ENCODE peak calls at places on chromosomes 1 and 21, in four cellular contexts. One of them, this sample, is unnamed.
A peak's percentile ranks its signal among the peaks of the same experiment; 100 is the strongest.

GRCh38 chr21:38388684-38389676 is 109.3 kb downstream of the ERG start:
- DNase-seq in hepatocyte: no peak
- DNase-seq in CD8-positive, alpha-beta memory T cell: no peak
- DNase-seq in iris pigment epithelial cell: peak; percentile 15
- DNase-seq in this sample: no peak

GRCh38 chr1:114216431-114217173 is 62.9 kb upstream of the SYT6 start:
- DNase-seq in hepatocyte: no peak
- DNase-seq in iris pigment epithelial cell: no peak
- DNase-seq in CD8-positive, alpha-beta memory T cell: no peak
- DNase-seq in this sample: no peak

GRCh38 chr1:113197662-113198330 is 124.8 kb downstream of the LRIG2 start:
- DNase-seq in CD8-positive, alpha-beta memory T cell: no peak
- DNase-seq in iris pigment epithelial cell: no peak
- DNase-seq in hepatocyte: no peak
- DNase-seq in this sample: no peak

GRCh38 chr1:82317671-82318070 is 516.9 kb downstream of the ADGRL2 start:
- DNase-seq in iris pigment epithelial cell: peak; percentile 28
- DNase-seq in CD8-positive, alpha-beta memory T cell: no peak
- DNase-seq in hepatocyte: no peak
- DNase-seq in this sample: no peak

GRCh38 chr1:92901699-92902405 is 59.4 kb downstream of the DIPK1A start:
- DNase-seq in hepatocyte: no peak
- DNase-seq in CD8-positive, alpha-beta memory T cell: no peak
- DNase-seq in iris pigment epithelial cell: no peak
- DNase-seq in this sample: no peak

GRCh38 chr1:246012271-246012854 is 494.7 kb downstream of the SMYD3 start:
- DNase-seq in iris pigment epithelial cell: peak; percentile 56
- DNase-seq in CD8-positive, alpha-beta memory T cell: no peak
- DNase-seq in hepatocyte: peak; percentile 52
- DNase-seq in this sample: peak; percentile 17

GRCh38 chr1:38360807-38361206 is 314.2 kb upstream of the POU3F1 start:
- DNase-seq in CD8-positive, alpha-beta memory T cell: no peak
- DNase-seq in hepatocyte: no peak
- DNase-seq in iris pigment epithelial cell: no peak
- DNase-seq in this sample: no peak

GRCh38 chr1:183147735-183148134 is 38.3 kb upstream of the LAMC2 start:
- DNase-seq in CD8-positive, alpha-beta memory T cell: no peak
- DNase-seq in iris pigment epithelial cell: no peak
- DNase-seq in hepatocyte: no peak
- DNase-seq in this sample: no peak

GRCh38 chr1:43184388-43184787 is 12.3 kb downstream of the CFAP57 start:
- DNase-seq in iris pigment epithelial cell: no peak
- DNase-seq in hepatocyte: no peak
- DNase-seq in CD8-positive, alpha-beta memory T cell: no peak
- DNase-seq in this sample: no peak

GRCh38 chr1:32925360-32926142 is 24.4 kb upstream of the TMEM54 start:
- DNase-seq in iris pigment epithelial cell: peak; percentile 32
- DNase-seq in hepatocyte: peak; percentile 58
- DNase-seq in CD8-positive, alpha-beta memory T cell: no peak
- DNase-seq in this sample: no peak

GRCh38 chr1:161044535-161044907 is 1.3 kb downstream of the USF1 start:
- DNase-seq in iris pigment epithelial cell: no peak
- DNase-seq in hepatocyte: no peak
- DNase-seq in CD8-positive, alpha-beta memory T cell: no peak
- DNase-seq in this sample: no peak

GRCh38 chr1:113118266-113118665 is 45.3 kb downstream of the LRIG2 start:
- DNase-seq in hepatocyte: no peak
- DNase-seq in iris pigment epithelial cell: no peak
- DNase-seq in CD8-positive, alpha-beta memory T cell: no peak
- DNase-seq in this sample: no peak

GRCh38 chr1:192436441-192437078 is 119.8 kb downstream of the RGS21 start:
- DNase-seq in hepatocyte: no peak
- DNase-seq in iris pigment epithelial cell: no peak
- DNase-seq in CD8-positive, alpha-beta memory T cell: no peak
- DNase-seq in this sample: no peak

GRCh38 chr21:46063227-46063626 is 34.7 kb upstream of the COL6A2 start:
- DNase-seq in hepatocyte: no peak
- DNase-seq in CD8-positive, alpha-beta memory T cell: no peak
- DNase-seq in iris pigment epithelial cell: peak; percentile 30
- DNase-seq in this sample: no peak

This sample was measured in fibroblast of the conjunctiva.